ENCODE peak calls at places on chromosomes 1 and 21, in five cellular contexts. J, N, T, S and Q are unnamed samples.

GRCh38 chr1:41122851-41123518 is 101.5 kb upstream of the SLFNL1 start:
- DNase-seq in J (no peak), N (peak), T (no peak), S (peak), Q (peak)

GRCh38 chr1:199460933-199461332 is 566.6 kb upstream of the NR5A2 start:
- DNase-seq in J (no peak), N (no peak), T (no peak), S (peak), Q (peak)

GRCh38 chr21:32304998-32305397 is 6.3 kb downstream of the MRAP start:
- DNase-seq in J (no peak), N (no peak), T (no peak), S (no peak), Q (no peak)

GRCh38 chr1:14598498-14599172 is at the start of gene KAZN:
- DNase-seq in J (peak), N (no peak), T (no peak), S (no peak), Q (no peak)

GRCh38 chr1:84078108-84078823 is 65.8 kb upstream of the PRKACB start:
- DNase-seq in J (no peak), N (no peak), T (peak), S (peak), Q (peak)

GRCh38 chr1:154276797-154277196 is 4.4 kb downstream of the HAX1 start:
- DNase-seq in J (no peak), N (no peak), T (peak), S (no peak), Q (no peak)

GRCh38 chr1:43554444-43554992 is 23.8 kb downstream of the PTPRF start:
- DNase-seq in J (no peak), N (no peak), T (peak), S (peak), Q (peak)

GRCh38 chr1:32438136-32438535 is 26.7 kb upstream of the ZBTB8B start:
- DNase-seq in J (no peak), N (no peak), T (no peak), S (no peak), Q (no peak)

GRCh38 chr1:30161953-30162352 is 561.4 kb downstream of the MATN1 start:
- DNase-seq in J (no peak), N (no peak), T (no peak), S (no peak), Q (no peak)

GRCh38 chr1:119409731-119410130 is 5.2 kb upstream of the HSD3B2 start:
- DNase-seq in J (no peak), N (peak), T (no peak), S (peak), Q (peak)

GRCh38 chr1:111669268-111669667 is 49.7 kb downstream of the RAP1A start:
- DNase-seq in J (no peak), N (no peak), T (no peak), S (peak), Q (no peak)

GRCh38 chr1:179241716-179242115 is 12.2 kb upstream of the ABL2 start:
- DNase-seq in J (no peak), N (no peak), T (no peak), S (no peak), Q (no peak)

GRCh38 chr1:117060441-117061317 is 553 bp downstream of the TTF2 start:
- DNase-seq in J (no peak), N (peak), T (peak), S (peak), Q (peak)

GRCh38 chr1:209232759-209233158 is 350.8 kb upstream of the CAMK1G start:
- DNase-seq in J (no peak), N (no peak), T (no peak), S (no peak), Q (no peak)

GRCh38 chr1:59879556-59879955 is 47.0 kb downstream of the CYP2J2 start:
- DNase-seq in J (peak), N (peak), T (peak), S (peak), Q (peak)

GRCh38 chr1:54105736-54106269 is 47.0 kb downstream of the CDCP2 start:
- DNase-seq in J (no peak), N (no peak), T (no peak), S (peak), Q (peak)

GRCh38 chr1:211551628-211552465 is 27.1 kb downstream of the SLC30A1 start:
- DNase-seq in J (no peak), N (no peak), T (no peak), S (peak), Q (peak)

GRCh38 chr1:228210076-228210651 is 2.3 kb downstream of the OBSCN start:
- DNase-seq in J (no peak), N (no peak), T (no peak), S (peak), Q (no peak)

GRCh38 chr1:153774780-153775431 is at the start of gene SLC27A3:
- DNase-seq in J (peak), N (peak), T (peak), S (no peak), Q (no peak)

GRCh38 chr1:44714944-44715571 is 15.9 kb downstream of the RNU5D-1 start:
- DNase-seq in J (peak), N (peak), T (peak), S (peak), Q (peak)

GRCh38 chr1:40736085-40736531 is 44.6 kb downstream of the NFYC start:
- DNase-seq in J (no peak), N (no peak), T (no peak), S (peak), Q (peak)

GRCh38 chr1:31666290-31666963 is 21.8 kb upstream of the PEF1 start:
- DNase-seq in J (no peak), N (peak), T (no peak), S (peak), Q (no peak)

GRCh38 chr1:13901041-13901440 is 201.1 kb downstream of the PRDM2 start:
- DNase-seq in J (peak), N (no peak), T (no peak), S (no peak), Q (no peak)

GRCh38 chr1:11985851-11986250 is 5.6 kb downstream of the MFN2 start:
- DNase-seq in J (no peak), N (no peak), T (no peak), S (peak), Q (peak)

GRCh38 chr1:15526021-15526489 is 593 bp upstream of the DNAJC16 start:
- DNase-seq in J (no peak), N (no peak), T (peak), S (no peak), Q (no peak)

GRCh38 chr1:116508090-116508983 is 62.5 kb downstream of the CD58 start:
- DNase-seq in J (no peak), N (no peak), T (no peak), S (no peak), Q (no peak)

GRCh38 chr1:239044829-239045228 is 341.5 kb upstream of the CHRM3 start:
- DNase-seq in J (no peak), N (no peak), T (no peak), S (no peak), Q (no peak)

GRCh38 chr21:45383111-45383614 is 21.8 kb upstream of the COL18A1 start:
- DNase-seq in J (no peak), N (no peak), T (no peak), S (no peak), Q (no peak)